ENCODE peak calls at places on chromosome X, in ten cellular contexts. One of them, this sample, is unnamed.

GRCh38 chrX:72498782-72499181 is 73.9 kb downstream of the HDAC8 start:
- DNase-seq in cardiac muscle cell: peak; percentile 3
- DNase-seq in sigmoid colon: no peak
- DNase-seq in heart left ventricle: no peak
- DNase-seq in bronchial epithelial cell: peak; percentile 8
- DNase-seq in fibroblast of lung: peak; percentile 4
- DNase-seq in psoas muscle: no peak
- DNase-seq in H9: no peak
- DNase-seq in CD4-positive, alpha-beta T cell: no peak
- DNase-seq in AG04450: no peak
- DNase-seq in this sample: no peak

GRCh38 chrX:18931972-18932371 is 51.9 kb downstream of the PHKA2 start:
- DNase-seq in cardiac muscle cell: peak; percentile 41
- DNase-seq in sigmoid colon: no peak
- DNase-seq in heart left ventricle: peak; percentile 16
- DNase-seq in bronchial epithelial cell: peak; percentile 7
- DNase-seq in fibroblast of lung: peak; percentile 42
- DNase-seq in psoas muscle: no peak
- DNase-seq in H9: no peak
- DNase-seq in CD4-positive, alpha-beta T cell: no peak
- DNase-seq in AG04450: no peak
- DNase-seq in this sample: no peak

GRCh38 chrX:20487227-20487626 is 220.5 kb upstream of the RPS6KA3 start:
- DNase-seq in cardiac muscle cell: peak; percentile 27
- DNase-seq in sigmoid colon: no peak
- DNase-seq in heart left ventricle: no peak
- DNase-seq in bronchial epithelial cell: peak; percentile 70
- DNase-seq in fibroblast of lung: no peak
- DNase-seq in psoas muscle: no peak
- DNase-seq in H9: no peak
- DNase-seq in CD4-positive, alpha-beta T cell: no peak
- DNase-seq in AG04450: no peak
- DNase-seq in this sample: peak; percentile 19

GRCh38 chrX:77768787-77769186 is 17.2 kb downstream of the ATRX start:
- DNase-seq in cardiac muscle cell: no peak
- DNase-seq in sigmoid colon: no peak
- DNase-seq in heart left ventricle: no peak
- DNase-seq in bronchial epithelial cell: no peak
- DNase-seq in fibroblast of lung: no peak
- DNase-seq in psoas muscle: no peak
- DNase-seq in H9: no peak
- DNase-seq in CD4-positive, alpha-beta T cell: no peak
- DNase-seq in AG04450: no peak
- DNase-seq in this sample: no peak

GRCh38 chrX:31213941-31214340 is 142.1 kb upstream of the FTHL17 start:
- DNase-seq in cardiac muscle cell: peak; percentile 33
- DNase-seq in sigmoid colon: no peak
- DNase-seq in heart left ventricle: no peak
- DNase-seq in bronchial epithelial cell: peak; percentile 26
- DNase-seq in fibroblast of lung: peak; percentile 30
- DNase-seq in psoas muscle: no peak
- DNase-seq in H9: no peak
- DNase-seq in CD4-positive, alpha-beta T cell: no peak
- DNase-seq in AG04450: no peak
- DNase-seq in this sample: no peak

GRCh38 chrX:64195862-64196261 is 9.6 kb downstream of the AMER1 start:
- DNase-seq in cardiac muscle cell: no peak
- DNase-seq in sigmoid colon: no peak
- DNase-seq in heart left ventricle: no peak
- DNase-seq in bronchial epithelial cell: no peak
- DNase-seq in fibroblast of lung: no peak
- DNase-seq in psoas muscle: no peak
- DNase-seq in H9: peak; percentile 27
- DNase-seq in CD4-positive, alpha-beta T cell: no peak
- DNase-seq in AG04450: no peak
- DNase-seq in this sample: no peak

GRCh38 chrX:11509786-11510185 is 155.9 kb downstream of the ARHGAP6 start:
- DNase-seq in cardiac muscle cell: peak; percentile 78
- DNase-seq in sigmoid colon: no peak
- DNase-seq in heart left ventricle: no peak
- DNase-seq in bronchial epithelial cell: no peak
- DNase-seq in fibroblast of lung: peak; percentile 31
- DNase-seq in psoas muscle: no peak
- DNase-seq in H9: no peak
- DNase-seq in CD4-positive, alpha-beta T cell: no peak
- DNase-seq in AG04450: no peak
- DNase-seq in this sample: no peak

GRCh38 chrX:136588060-136588459 is 56.0 kb downstream of the VGLL1 start:
- DNase-seq in cardiac muscle cell: no peak
- DNase-seq in sigmoid colon: no peak
- DNase-seq in heart left ventricle: no peak
- DNase-seq in bronchial epithelial cell: no peak
- DNase-seq in fibroblast of lung: no peak
- DNase-seq in psoas muscle: no peak
- DNase-seq in H9: no peak
- DNase-seq in CD4-positive, alpha-beta T cell: no peak
- DNase-seq in AG04450: no peak
- DNase-seq in this sample: no peak

GRCh38 chrX:115367956-115368355 is 78.4 kb downstream of the LUZP4 start:
- DNase-seq in cardiac muscle cell: no peak
- DNase-seq in sigmoid colon: no peak
- DNase-seq in heart left ventricle: no peak
- DNase-seq in bronchial epithelial cell: peak; percentile 81
- DNase-seq in fibroblast of lung: peak; percentile 22
- DNase-seq in psoas muscle: no peak
- DNase-seq in H9: no peak
- DNase-seq in CD4-positive, alpha-beta T cell: no peak
- DNase-seq in AG04450: no peak
- DNase-seq in this sample: peak; percentile 17

GRCh38 chrX:21738145-21738949 is 19.6 kb downstream of the SMPX start:
- DNase-seq in cardiac muscle cell: no peak
- DNase-seq in sigmoid colon: no peak
- DNase-seq in heart left ventricle: no peak
- DNase-seq in bronchial epithelial cell: peak; percentile 20
- DNase-seq in fibroblast of lung: no peak
- DNase-seq in psoas muscle: peak; percentile 47
- DNase-seq in H9: peak; percentile 85
- DNase-seq in CD4-positive, alpha-beta T cell: no peak
- DNase-seq in AG04450: no peak
- DNase-seq in this sample: no peak

GRCh38 chrX:37867509-37868153 is 20.3 kb upstream of the DYNLT3 start:
- DNase-seq in cardiac muscle cell: no peak
- DNase-seq in sigmoid colon: no peak
- DNase-seq in heart left ventricle: no peak
- DNase-seq in bronchial epithelial cell: no peak
- DNase-seq in fibroblast of lung: no peak
- DNase-seq in psoas muscle: no peak
- DNase-seq in H9: no peak
- DNase-seq in CD4-positive, alpha-beta T cell: no peak
- DNase-seq in AG04450: no peak
- DNase-seq in this sample: no peak

GRCh38 chrX:99705696-99706095 is 704.4 kb downstream of the PCDH19 start:
- DNase-seq in cardiac muscle cell: no peak
- DNase-seq in sigmoid colon: no peak
- DNase-seq in heart left ventricle: no peak
- DNase-seq in bronchial epithelial cell: no peak
- DNase-seq in fibroblast of lung: no peak
- DNase-seq in psoas muscle: no peak
- DNase-seq in H9: no peak
- DNase-seq in CD4-positive, alpha-beta T cell: no peak
- DNase-seq in AG04450: no peak
- DNase-seq in this sample: no peak

GRCh38 chrX:149131780-149132179 is 373.3 kb downstream of the IDS start:
- DNase-seq in cardiac muscle cell: no peak
- DNase-seq in sigmoid colon: no peak
- DNase-seq in heart left ventricle: no peak
- DNase-seq in bronchial epithelial cell: peak; percentile 76
- DNase-seq in fibroblast of lung: no peak
- DNase-seq in psoas muscle: no peak
- DNase-seq in H9: no peak
- DNase-seq in CD4-positive, alpha-beta T cell: no peak
- DNase-seq in AG04450: no peak
- DNase-seq in this sample: peak; percentile 35

GRCh38 chrX:155086202-155086840 is 15.0 kb downstream of the BRCC3 start:
- DNase-seq in cardiac muscle cell: peak; percentile 44
- DNase-seq in sigmoid colon: no peak
- DNase-seq in heart left ventricle: no peak
- DNase-seq in bronchial epithelial cell: no peak
- DNase-seq in fibroblast of lung: peak; percentile 39
- DNase-seq in psoas muscle: no peak
- DNase-seq in H9: peak; percentile 65
- DNase-seq in CD4-positive, alpha-beta T cell: peak; percentile 22
- DNase-seq in AG04450: no peak
- DNase-seq in this sample: no peak

GRCh38 chrX:125295337-125295736 is 24.3 kb upstream of the TEX13C start:
- DNase-seq in cardiac muscle cell: no peak
- DNase-seq in sigmoid colon: no peak
- DNase-seq in heart left ventricle: no peak
- DNase-seq in bronchial epithelial cell: peak; percentile 46
- DNase-seq in fibroblast of lung: peak; percentile 1
- DNase-seq in psoas muscle: no peak
- DNase-seq in H9: no peak
- DNase-seq in CD4-positive, alpha-beta T cell: no peak
- DNase-seq in AG04450: no peak
- DNase-seq in this sample: no peak
- H3K27me3 ChIP-seq in cardiac muscle cell: no peaks in the 10 kb centered on the region
- H3K27me3 ChIP-seq in sigmoid colon: no peaks in the 10 kb centered on the region
- H3K27me3 ChIP-seq in heart left ventricle: no peaks in the 10 kb centered on the region
- H3K27me3 ChIP-seq in bronchial epithelial cell: no peaks in the 10 kb centered on the region
- H3K27me3 ChIP-seq in fibroblast of lung: no peaks in the 10 kb centered on the region
- H3K27me3 ChIP-seq in psoas muscle: no peaks in the 10 kb centered on the region
- H3K27me3 ChIP-seq in H9: no peaks in the 10 kb centered on the region
- H3K27me3 ChIP-seq in CD4-positive, alpha-beta T cell: no peaks in the 10 kb centered on the region
- H3K27me3 ChIP-seq in AG04450: no peaks in the 10 kb centered on the region
- H3K27me3 ChIP-seq in this sample: no peaks in the 10 kb centered on the region

GRCh38 chrX:129719931-129720520 is 18.8 kb upstream of the XPNPEP2 start:
- DNase-seq in cardiac muscle cell: peak; percentile 40
- DNase-seq in sigmoid colon: no peak
- DNase-seq in heart left ventricle: no peak
- DNase-seq in bronchial epithelial cell: no peak
- DNase-seq in fibroblast of lung: no peak
- DNase-seq in psoas muscle: no peak
- DNase-seq in H9: no peak
- DNase-seq in CD4-positive, alpha-beta T cell: no peak
- DNase-seq in AG04450: no peak
- DNase-seq in this sample: no peak

GRCh38 chrX:129721870-129722269 is 16.9 kb upstream of the XPNPEP2 start:
- DNase-seq in cardiac muscle cell: no peak
- DNase-seq in sigmoid colon: no peak
- DNase-seq in heart left ventricle: no peak
- DNase-seq in bronchial epithelial cell: no peak
- DNase-seq in fibroblast of lung: no peak
- DNase-seq in psoas muscle: no peak
- DNase-seq in H9: no peak
- DNase-seq in CD4-positive, alpha-beta T cell: no peak
- DNase-seq in AG04450: no peak
- DNase-seq in this sample: no peak

GRCh38 chrX:129723511-129723910 is 15.3 kb upstream of the XPNPEP2 start:
- DNase-seq in cardiac muscle cell: no peak
- DNase-seq in sigmoid colon: no peak
- DNase-seq in heart left ventricle: no peak
- DNase-seq in bronchial epithelial cell: peak; percentile 21
- DNase-seq in fibroblast of lung: no peak
- DNase-seq in psoas muscle: no peak
- DNase-seq in H9: no peak
- DNase-seq in CD4-positive, alpha-beta T cell: no peak
- DNase-seq in AG04450: no peak
- DNase-seq in this sample: no peak

GRCh38 chrX:129720741-129721140 is 18.0 kb upstream of the XPNPEP2 start:
- DNase-seq in cardiac muscle cell: no peak
- DNase-seq in sigmoid colon: no peak
- DNase-seq in heart left ventricle: no peak
- DNase-seq in bronchial epithelial cell: no peak
- DNase-seq in fibroblast of lung: no peak
- DNase-seq in psoas muscle: no peak
- DNase-seq in H9: no peak
- DNase-seq in CD4-positive, alpha-beta T cell: no peak
- DNase-seq in AG04450: no peak
- DNase-seq in this sample: no peak

DNA sequence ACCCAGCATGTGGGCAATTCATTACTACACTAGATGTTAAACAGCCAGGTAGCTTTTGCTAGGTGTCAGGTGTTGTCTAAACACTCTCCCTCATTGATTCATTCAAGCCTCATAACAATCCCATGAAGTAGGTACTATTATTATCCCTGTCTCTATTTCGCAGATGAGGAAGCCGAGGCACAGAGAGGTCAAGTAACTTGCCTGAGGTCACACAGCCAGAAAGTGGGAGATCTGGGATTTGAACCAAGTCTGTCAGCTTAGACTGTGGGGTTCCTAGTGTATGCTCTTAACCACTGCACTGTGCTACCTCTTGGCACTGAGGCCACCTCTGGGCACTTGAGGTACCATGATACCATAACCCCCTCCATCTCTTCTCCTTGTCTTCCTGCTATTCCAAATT is 17.4 kb upstream of the XPNPEP2 start:
- DNase-seq in cardiac muscle cell: no peak
- DNase-seq in sigmoid colon: no peak
- DNase-seq in heart left ventricle: no peak
- DNase-seq in bronchial epithelial cell: no peak
- DNase-seq in fibroblast of lung: no peak
- DNase-seq in psoas muscle: no peak
- DNase-seq in H9: no peak
- DNase-seq in CD4-positive, alpha-beta T cell: no peak
- DNase-seq in AG04450: no peak
- DNase-seq in this sample: no peak
- TF ChIP-seq CTCF in cardiac muscle cell: no peak
- TF ChIP-seq CTCF in sigmoid colon: no peak
- TF ChIP-seq CTCF in heart left ventricle: no peak
- TF ChIP-seq CTCF in bronchial epithelial cell: no peak
- TF ChIP-seq CTCF in fibroblast of lung: no peak
- TF ChIP-seq CTCF in psoas muscle: no peak
- TF ChIP-seq CTCF in H9: no peak
- TF ChIP-seq CTCF in CD4-positive, alpha-beta T cell: no peak
- TF ChIP-seq CTCF in AG04450: no peak
- TF ChIP-seq CTCF in this sample: no peak

GRCh38 chrX:69309074-69309792 is 144.0 kb upstream of the PJA1 start:
- DNase-seq in cardiac muscle cell: no peak
- DNase-seq in sigmoid colon: no peak
- DNase-seq in heart left ventricle: no peak
- DNase-seq in bronchial epithelial cell: no peak
- DNase-seq in fibroblast of lung: no peak
- DNase-seq in psoas muscle: no peak
- DNase-seq in H9: peak; percentile 7
- DNase-seq in CD4-positive, alpha-beta T cell: no peak
- DNase-seq in AG04450: no peak
- DNase-seq in this sample: no peak
- H3K27me3 ChIP-seq in cardiac muscle cell: no peaks in the 10 kb centered on the region
- H3K27me3 ChIP-seq in sigmoid colon: no peaks in the 10 kb centered on the region
- H3K27me3 ChIP-seq in heart left ventricle: peaks cover 29% of the 10 kb centered on the region
- H3K27me3 ChIP-seq in bronchial epithelial cell: no peaks in the 10 kb centered on the region
- H3K27me3 ChIP-seq in fibroblast of lung: no peaks in the 10 kb centered on the region
- H3K27me3 ChIP-seq in psoas muscle: no peaks in the 10 kb centered on the region
- H3K27me3 ChIP-seq in H9: no peaks in the 10 kb centered on the region
- H3K27me3 ChIP-seq in CD4-positive, alpha-beta T cell: no peaks in the 10 kb centered on the region
- H3K27me3 ChIP-seq in AG04450: peaks cover 5% of the 10 kb centered on the region
- H3K27me3 ChIP-seq in this sample: no peaks in the 10 kb centered on the region

DNA sequence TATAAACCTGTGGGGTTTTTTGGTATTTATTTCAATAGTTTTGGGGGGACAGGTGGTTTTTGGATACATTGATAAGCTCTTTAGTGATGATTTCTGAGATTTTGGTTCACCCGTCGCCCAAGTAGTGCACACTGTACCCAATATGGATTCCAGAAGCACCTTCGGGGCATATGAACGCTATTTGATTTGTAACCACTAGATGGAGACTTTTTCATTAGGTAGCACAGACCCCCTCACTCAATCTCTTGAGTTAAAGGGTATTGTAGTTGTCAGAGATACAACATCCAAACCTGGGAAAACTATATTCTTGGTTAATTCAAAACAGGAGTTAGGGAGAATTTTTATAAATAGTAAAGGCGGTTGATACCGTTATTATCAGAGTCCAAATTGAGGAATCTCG is 79.8 kb downstream of the SPANXN3 start:
- DNase-seq in cardiac muscle cell: peak; percentile 55
- DNase-seq in sigmoid colon: no peak
- DNase-seq in heart left ventricle: no peak
- DNase-seq in bronchial epithelial cell: no peak
- DNase-seq in fibroblast of lung: no peak
- DNase-seq in psoas muscle: no peak
- DNase-seq in H9: no peak
- DNase-seq in CD4-positive, alpha-beta T cell: no peak
- DNase-seq in AG04450: no peak
- DNase-seq in this sample: no peak
- TF ChIP-seq CTCF in cardiac muscle cell: peak; percentile 47
- TF ChIP-seq CTCF in sigmoid colon: no peak
- TF ChIP-seq CTCF in heart left ventricle: no peak
- TF ChIP-seq CTCF in bronchial epithelial cell: no peak
- TF ChIP-seq CTCF in fibroblast of lung: no peak
- TF ChIP-seq CTCF in psoas muscle: peak; percentile 50
- TF ChIP-seq CTCF in H9: peak; percentile 70
- TF ChIP-seq CTCF in CD4-positive, alpha-beta T cell: no peak
- TF ChIP-seq CTCF in AG04450: no peak
- TF ChIP-seq CTCF in this sample: peak; percentile 10

This sample was measured in foreskin keratinocyte.